ENCODE peak calls at places on chromosomes 7 and 10, in nine cellular contexts. Z is natural killer cell, P is heart right ventricle, Q is fibroblast of lung, D is AG04450, S is nephron progenitor cell, G is OCI-LY7, E is endothelial cell of umbilical vein, V is PC-3. Y is an unnamed sample.

GRCh38 chr10:129761981-129762956 is 201.8 kb downstream of the EBF3 start:
- DNase-seq in Z (peak; percentile 3), G (no peak), E (no peak), S (no peak), V (no peak), Q (no peak), P (no peak), D (no peak), Y (no peak)

GRCh38 chr10:54585572-54585971 is 215.5 kb downstream of the PCDH15 start:
- DNase-seq in Q (no peak), S (no peak), P (no peak), V (no peak), D (no peak), G (no peak), E (peak; percentile 27), Z (no peak), Y (no peak)

GRCh38 chr7:76280408-76280807 is 22.1 kb upstream of the HSPB1 start:
- DNase-seq in Q (no peak), P (no peak), E (no peak), G (no peak), Z (no peak), D (no peak), S (peak; percentile 38), V (no peak), Y (no peak)

GRCh38 chr7:21099432-21099831 is 312.7 kb upstream of the SP8 start:
- DNase-seq in S (no peak), D (no peak), Z (no peak), V (no peak), P (no peak), G (no peak), E (peak; percentile 15), Q (no peak), Y (no peak)

GRCh38 chr10:117370205-117370604 is 5.0 kb downstream of the PDZD8 start:
- DNase-seq in Z (no peak), S (no peak), P (no peak), G (no peak), E (no peak), D (no peak), Q (peak; percentile 84), V (no peak), Y (no peak)

GRCh38 chr7:22696672-22697071 is 30.3 kb upstream of the IL6 start:
- DNase-seq in Q (peak; percentile 61), G (no peak), Z (no peak), D (no peak), V (no peak), P (no peak), S (no peak), E (peak; percentile 24), Y (peak; percentile 12)

GRCh38 chr7:143299840-143300239 is 11.7 kb downstream of the CASP2 start:
- DNase-seq in P (no peak), D (no peak), Z (no peak), G (peak; percentile 55), Q (peak; percentile 12), S (peak; percentile 33), E (peak; percentile 29), V (peak; percentile 52), Y (peak; percentile 67)

GRCh38 chr7:57867884-57868701 is 418.1 kb downstream of the ZNF716 start:
- DNase-seq in D (no peak), Z (no peak), E (peak; percentile 1), G (no peak), Q (peak; percentile 0), V (peak; percentile 33), P (no peak), S (no peak), Y (no peak)

GRCh38 chr7:127532151-127532550 is 53.2 kb downstream of the GCC1 start:
- DNase-seq in G (no peak), S (no peak), E (no peak), Z (no peak), Q (no peak), P (no peak), V (no peak), D (no peak), Y (no peak)

GRCh38 chr10:47020491-47020890 is 109.3 kb downstream of the PTPN20 start:
- DNase-seq in S (no peak), E (peak; percentile 3), Q (peak; percentile 54), G (no peak), V (no peak), P (no peak), Z (no peak), D (peak; percentile 3), Y (no peak)

GRCh38 chr10:15378569-15378968 is 7.5 kb upstream of the FAM171A1 start:
- DNase-seq in S (no peak), Z (no peak), Q (no peak), V (no peak), G (no peak), P (no peak), E (no peak), D (no peak), Y (no peak)
- TF ChIP-seq CTCF in S (no peak), Z (no peak), Q (no peak), V (no peak), G (no peak), P (no peak), E (no peak), D (no peak), Y (no peak)

GRCh38 chr7:30450123-30450982 is 28.2 kb downstream of the NOD1 start:
- DNase-seq in D (no peak), V (no peak), G (no peak), Z (no peak), P (no peak), S (no peak), E (no peak), Q (no peak), Y (no peak)

GRCh38 chr7:30447466-30447865 is 31.1 kb downstream of the NOD1 start:
- DNase-seq in Z (no peak), S (no peak), D (no peak), P (no peak), Q (no peak), G (no peak), E (no peak), V (no peak), Y (no peak)

GRCh38 chr7:30446266-30446665 is 32.3 kb downstream of the NOD1 start:
- DNase-seq in S (no peak), V (no peak), Q (no peak), E (no peak), D (no peak), G (no peak), Z (no peak), P (no peak), Y (no peak)

GRCh38 chr7:30448461-30449189 is 30.0 kb downstream of the NOD1 start:
- DNase-seq in Z (no peak), P (peak; percentile 50), E (no peak), S (no peak), G (no peak), Q (no peak), V (no peak), D (no peak), Y (no peak)

DNA sequence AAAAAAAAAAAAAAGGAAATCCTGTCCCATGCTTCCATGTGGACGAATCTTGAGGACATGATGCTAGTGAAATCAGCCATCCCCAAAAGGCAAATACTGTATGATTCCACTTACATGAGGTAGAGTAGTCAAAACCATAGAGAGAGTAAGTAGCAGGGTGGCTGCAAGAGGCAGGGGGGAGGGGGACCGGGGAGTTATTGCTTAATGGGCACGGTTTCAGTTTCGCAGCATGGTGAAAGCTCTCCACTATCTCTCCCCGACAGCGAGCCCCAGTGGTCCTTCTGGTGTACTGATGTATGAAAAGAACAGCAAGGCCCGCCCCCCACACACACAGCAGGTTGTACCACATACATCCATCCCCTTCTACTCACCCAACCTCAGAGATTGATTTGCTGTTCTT is 32.8 kb downstream of the NOD1 start:
- DNase-seq in E (no peak), P (peak; percentile 74), V (no peak), G (peak; percentile 93), D (no peak), S (peak; percentile 33), Z (peak; percentile 78), Q (peak; percentile 36), Y (peak; percentile 89)
- TF ChIP-seq CTCF in E (no peak), P (peak; percentile 28), V (no peak), G (peak; percentile 78), D (peak; percentile 31), S (no peak), Z (peak; percentile 44), Q (no peak), Y (no peak)

DNA sequence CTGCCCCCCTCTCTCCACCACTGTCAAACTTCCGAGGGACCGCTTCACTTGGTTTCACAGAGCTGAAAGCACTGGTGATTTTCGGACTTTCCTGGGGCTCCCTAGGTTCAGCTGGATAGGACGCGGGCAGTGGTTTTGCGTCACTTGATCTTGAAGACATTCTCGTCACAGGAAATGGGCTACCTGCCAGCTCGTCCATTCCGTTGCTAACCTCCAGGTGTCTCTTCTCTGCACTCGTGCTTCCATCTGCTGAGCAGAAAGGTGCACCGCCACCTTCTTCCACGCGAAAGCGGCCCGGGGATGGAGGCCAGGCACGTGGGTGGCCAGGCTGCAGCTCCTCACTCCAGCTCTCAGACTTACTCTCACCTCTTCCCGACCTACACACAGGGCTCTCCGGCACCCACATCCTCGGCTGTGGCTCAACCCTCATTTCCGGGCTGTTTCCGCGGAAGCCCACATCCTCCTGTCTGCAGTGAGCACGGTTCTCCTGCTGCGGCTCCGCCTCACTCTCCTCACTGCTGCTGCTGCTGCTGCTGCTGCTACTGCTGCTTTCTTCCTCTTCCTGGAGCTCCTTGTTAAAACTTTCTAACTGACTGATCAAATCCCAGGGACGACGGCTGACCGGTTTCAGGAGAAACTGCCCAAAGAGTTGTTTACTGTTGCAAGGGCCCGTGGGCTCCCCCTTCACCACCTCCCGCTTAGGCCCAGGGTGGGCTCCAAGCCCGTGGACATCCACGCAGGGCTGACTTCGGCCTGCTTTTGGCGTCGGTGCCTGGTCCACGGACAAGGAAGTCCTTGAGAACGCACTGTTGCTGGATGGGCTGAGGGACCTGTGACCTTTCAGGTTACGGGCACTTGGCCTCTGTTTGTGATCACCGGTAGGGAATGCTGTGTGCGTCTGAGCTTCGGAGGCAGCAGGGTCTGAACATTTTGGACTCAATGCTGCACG is 32.1 kb downstream of the JCAD start:
- DNase-seq in Q (no peak), V (peak; percentile 4), G (peak; percentile 13), S (peak; percentile 17), D (no peak), P (peak; percentile 57), Z (peak; percentile 90), E (peak; percentile 73), Y (peak; percentile 95)
- TF ChIP-seq CTCF in Q (no peak), V (no peak), G (no peak), S (no peak), D (no peak), P (no peak), Z (no peak), E (peak; percentile 14), Y (peak; percentile 46)

GRCh38 chr10:33139191-33139646 is 181.2 kb upstream of the ITGB1 start:
- DNase-seq in Z (peak; percentile 60), D (no peak), V (no peak), G (peak; percentile 67), Q (peak; percentile 37), P (no peak), S (no peak), E (no peak), Y (peak; percentile 87)

GRCh38 chr10:33145451-33146188 is 187.6 kb upstream of the ITGB1 start:
- DNase-seq in E (no peak), Q (peak; percentile 55), G (no peak), Z (no peak), S (no peak), D (no peak), P (no peak), V (no peak), Y (no peak)

GRCh38 chr10:33142290-33142689 is 184.3 kb upstream of the ITGB1 start:
- DNase-seq in P (peak; percentile 76), Q (peak; percentile 62), E (no peak), D (no peak), S (no peak), V (no peak), Z (no peak), G (no peak), Y (no peak)

GRCh38 chr10:33146189-33146524 is 188.1 kb upstream of the ITGB1 start:
- DNase-seq in P (no peak), V (no peak), D (no peak), E (no peak), G (no peak), Z (no peak), Q (no peak), S (no peak), Y (no peak)

GRCh38 chr10:33143160-33143728 is 185.2 kb upstream of the ITGB1 start:
- DNase-seq in D (peak; percentile 59), E (no peak), S (no peak), Z (no peak), P (no peak), G (no peak), V (peak; percentile 100), Q (peak; percentile 89), Y (peak; percentile 83)
- TF ChIP-seq CTCF in D (no peak), E (no peak), S (no peak), Z (no peak), P (no peak), G (no peak), V (no peak), Q (no peak), Y (no peak)